ENCODE peak calls at places on chromosomes 2 and 18, in seven cellular contexts. D is GM10248; H is CD8-positive, alpha-beta T cell; N is RKO; O is bronchial epithelial cell; G is iris pigment epithelial cell; W is neural progenitor cell. M is an unnamed sample.

GRCh38 chr2:172615862-172616261 is 60.0 kb downstream of the PDK1 start:
- DNase-seq in D (no peak), H (no peak), N (no peak), O (no peak), G (no peak), W (no peak), M (no peak)

GRCh38 chr18:57621252-57621607 is 406 bp downstream of the NARS1 start:
- DNase-seq in D (peak), H (no peak), N (no peak), O (no peak), G (no peak), W (no peak), M (no peak)

GRCh38 chr2:115412501-115412900 is 970.1 kb downstream of the DPP10 start:
- DNase-seq in D (no peak), H (no peak), N (no peak), O (peak), G (peak), W (no peak), M (no peak)

GRCh38 chr2:229795058-229795457 is 80.7 kb upstream of the DNER start:
- DNase-seq in D (no peak), H (no peak), N (no peak), O (no peak), G (no peak), W (no peak), M (no peak)

GRCh38 chr18:52345428-52345827 is 5.4 kb downstream of the DCC start:
- DNase-seq in D (no peak), H (no peak), N (no peak), O (no peak), G (no peak), W (no peak), M (no peak)

GRCh38 chr2:158502984-158503383 is 46.2 kb downstream of the PKP4 start:
- DNase-seq in D (no peak), H (no peak), N (no peak), O (peak), G (peak), W (no peak), M (no peak)

GRCh38 chr2:126802316-126802715 is 96.4 kb upstream of the TEX51 start:
- DNase-seq in D (no peak), H (no peak), N (no peak), O (no peak), G (no peak), W (no peak), M (no peak)

GRCh38 chr2:65545818-65546217 is 113.4 kb upstream of the SPRED2 start:
- DNase-seq in D (no peak), H (no peak), N (peak), O (peak), G (no peak), W (no peak), M (no peak)

GRCh38 chr2:180983468-180984388 is 3.3 kb downstream of the UBE2E3 start:
- DNase-seq in D (peak), H (peak), N (peak), O (peak), G (peak), W (peak), M (no peak)

GRCh38 chr2:227703280-227703732 is 14.5 kb downstream of the SLC19A3 start:
- DNase-seq in D (no peak), H (no peak), N (no peak), O (peak), G (peak), W (no peak), M (no peak)

GRCh38 chr2:219484343-219485200 is 14.1 kb upstream of the GMPPA start:
- DNase-seq in D (no peak), H (no peak), N (no peak), O (no peak), G (no peak), W (peak), M (no peak)

GRCh38 chr2:73033766-73034381 is 37.6 kb downstream of the SFXN5 start:
- DNase-seq in D (no peak), H (no peak), N (no peak), O (no peak), G (no peak), W (no peak), M (no peak)

GRCh38 chr2:12987246-12987645 is 270.5 kb downstream of the TRIB2 start:
- DNase-seq in D (no peak), H (no peak), N (no peak), O (no peak), G (no peak), W (no peak), M (no peak)